ENCODE peak calls at places on chromosomes 2 and 18, in four cellular contexts. N is T-helper 2 cell, Y is adipocyte, X is NCI-H524. J is an unnamed sample.
A peak's percentile ranks its signal among the peaks of the same experiment; 100 is the strongest.

GRCh38 chr2:176534798-176535479 is 265.7 kb downstream of the MTX2 start:
- DNase-seq in Y (no peak), X (no peak), N (no peak), J (no peak)

GRCh38 chr18:4096501-4096900 is 358.6 kb downstream of the DLGAP1 start:
- DNase-seq in Y (no peak), N (no peak), X (no peak), J (no peak)

GRCh38 chr18:70132999-70133398 is 72.5 kb downstream of the RTTN start:
- DNase-seq in X (no peak), Y (peak; percentile 82), N (no peak), J (no peak)

GRCh38 chr2:41934323-41935003 is 113.4 kb upstream of the PKDCC start:
- DNase-seq in X (no peak), Y (no peak), N (no peak), J (no peak)

GRCh38 chr2:222433381-222434173 is 9.2 kb downstream of the SGPP2 start:
- DNase-seq in Y (no peak), N (no peak), X (no peak), J (no peak)

GRCh38 chr2:224175010-224175409 is 135.9 kb upstream of the SERPINE2 start:
- DNase-seq in Y (no peak), N (no peak), X (no peak), J (no peak)

GRCh38 chr2:240869956-240870875 is 1.6 kb downstream of the AGXT start:
- DNase-seq in X (no peak), N (no peak), Y (no peak), J (no peak)

GRCh38 chr18:54416459-54416858 is 58.8 kb downstream of the C18orf54 start:
- DNase-seq in X (no peak), Y (peak; percentile 34), N (no peak), J (no peak)

GRCh38 chr18:45850021-45850420 is 24.5 kb downstream of the SIGLEC15 start:
- DNase-seq in X (no peak), Y (no peak), N (no peak), J (no peak)

GRCh38 chr2:135149251-135149650 is 97.2 kb downstream of the RAB3GAP1 start:
- DNase-seq in Y (peak; percentile 26), X (no peak), N (no peak), J (no peak)

GRCh38 chr18:77103181-77103875 is 29.3 kb downstream of the MBP start:
- DNase-seq in N (no peak), Y (peak; percentile 68), X (no peak), J (no peak)

GRCh38 chr2:148874868-148875341 is at the start of gene KIF5C:
- DNase-seq in X (peak; percentile 93), Y (peak; percentile 85), N (peak; percentile 93), J (peak; percentile 15)